ENCODE peak calls at places on chromosomes 12 and 14, in seven cellular contexts. C is esophagus squamous epithelium, Q is choroid plexus epithelial cell, D is HuH-7, X is NCI-H524, O is kidney tubule cell, T is H54. I is an unnamed sample.

GRCh38 chr12:71640316-71640715 is 23.3 kb downstream of the ZFC3H1 start:
- DNase-seq in C (no peak), Q (no peak), D (no peak), X (no peak), O (no peak), T (no peak), I (no peak)

GRCh38 chr14:93100098-93100497 is 15.6 kb downstream of the ITPK1 start:
- DNase-seq in C (no peak), Q (no peak), D (no peak), X (no peak), O (no peak), T (no peak), I (no peak)

GRCh38 chr12:46386877-46387629 is 14.5 kb upstream of the SLC38A2 start:
- DNase-seq in C (no peak), Q (peak), D (no peak), X (no peak), O (peak), T (no peak), I (no peak)

GRCh38 chr14:103762011-103762410 is 46.4 kb downstream of the ZFYVE21 start:
- DNase-seq in C (no peak), Q (no peak), D (no peak), X (no peak), O (peak), T (no peak), I (no peak)

GRCh38 chr12:32644455-32644854 is 34.6 kb upstream of the DNM1L start:
- DNase-seq in C (no peak), Q (peak), D (no peak), X (no peak), O (no peak), T (no peak), I (no peak)

GRCh38 chr14:54447231-54447692 is 6.1 kb upstream of the CNIH1 start:
- DNase-seq in C (no peak), Q (peak), D (peak), X (no peak), O (no peak), T (no peak), I (no peak)

GRCh38 chr14:54784657-54785056 is 118.0 kb downstream of the GCH1 start:
- DNase-seq in C (no peak), Q (no peak), D (no peak), X (no peak), O (no peak), T (no peak), I (peak)

GRCh38 chr12:25054076-25054782 is 105.3 kb upstream of the BCAT1 start:
- DNase-seq in C (no peak), Q (peak), D (no peak), X (no peak), O (peak), T (no peak), I (no peak)

GRCh38 chr12:73632661-73633060 is 905.0 kb upstream of the ATXN7L3B start:
- DNase-seq in C (no peak), Q (no peak), D (no peak), X (no peak), O (no peak), T (no peak), I (no peak)

GRCh38 chr12:29519585-29520182 is 22.2 kb upstream of the OVCH1 start:
- DNase-seq in C (no peak), Q (peak), D (no peak), X (no peak), O (peak), T (no peak), I (no peak)

GRCh38 chr12:8449293-8449944 is 6.3 kb upstream of the CLEC6A start:
- DNase-seq in C (no peak), Q (no peak), D (no peak), X (no peak), O (peak), T (no peak), I (no peak)

GRCh38 chr12:111046896-111047295 is 126.5 kb upstream of the MYL2 start:
- DNase-seq in C (no peak), Q (no peak), D (no peak), X (no peak), O (no peak), T (no peak), I (no peak)

GRCh38 chr12:100826323-100826722 is 31.7 kb downstream of the ANO4 start:
- DNase-seq in C (no peak), Q (peak), D (peak), X (no peak), O (peak), T (no peak), I (peak)

GRCh38 chr12:127388985-127389384 is 878.0 kb upstream of the TMEM132C start:
- DNase-seq in C (no peak), Q (no peak), D (no peak), X (no peak), O (peak), T (peak), I (no peak)

GRCh38 chr12:80966001-80966400 is 28.3 kb upstream of the LIN7A start:
- DNase-seq in C (no peak), Q (no peak), D (no peak), X (no peak), O (no peak), T (no peak), I (no peak)

GRCh38 chr14:23294734-23295561 is 7.7 kb downstream of the PPP1R3E start:
- DNase-seq in C (no peak), Q (peak), D (no peak), X (peak), O (peak), T (no peak), I (no peak)

GRCh38 chr12:79677667-79678066 is 13.1 kb downstream of the PAWR start:
- DNase-seq in C (no peak), Q (no peak), D (no peak), X (no peak), O (no peak), T (no peak), I (no peak)

GRCh38 chr14:99207456-99207855 is 64.5 kb downstream of the BCL11B start:
- DNase-seq in C (no peak), Q (no peak), D (no peak), X (no peak), O (peak), T (no peak), I (no peak)

GRCh38 chr12:116126610-116127009 is 150.9 kb downstream of the MED13L start:
- DNase-seq in C (no peak), Q (no peak), D (no peak), X (no peak), O (no peak), T (no peak), I (no peak)